ENCODE peak calls at places on chromosome 19, in four cellular contexts. One of them, this sample, is unnamed.

GRCh38 chr19:19064811-19065745 is 1.3 kb downstream of the SLC25A42 start:
- DNase-seq in smooth muscle cell of the brain vasculature: no peak
- DNase-seq in uterus: no peak
- DNase-seq in NCI-H1105: no peak
- DNase-seq in this sample: peak

GRCh38 chr19:30649934-30650614 is 277.9 kb downstream of the ZNF536 start:
- DNase-seq in smooth muscle cell of the brain vasculature: no peak
- DNase-seq in NCI-H1105: peak
- DNase-seq in uterus: no peak
- DNase-seq in this sample: no peak

GRCh38 chr19:29665826-29666633 is 769 bp downstream of the PLEKHF1 start:
- DNase-seq in uterus: peak
- DNase-seq in NCI-H1105: no peak
- DNase-seq in smooth muscle cell of the brain vasculature: no peak
- DNase-seq in this sample: peak

GRCh38 chr19:51372649-51373504 is at the start of gene NKG7:
- DNase-seq in NCI-H1105: no peak
- DNase-seq in smooth muscle cell of the brain vasculature: no peak
- DNase-seq in uterus: no peak
- DNase-seq in this sample: peak

GRCh38 chr19:43743059-43743458 is 11.7 kb downstream of the SMG9 start:
- DNase-seq in uterus: no peak
- DNase-seq in smooth muscle cell of the brain vasculature: no peak
- DNase-seq in NCI-H1105: no peak
- DNase-seq in this sample: no peak

GRCh38 chr19:7783991-7784421 is 21.0 kb downstream of the CLEC4M start:
- DNase-seq in smooth muscle cell of the brain vasculature: no peak
- DNase-seq in NCI-H1105: no peak
- DNase-seq in uterus: no peak
- DNase-seq in this sample: no peak

GRCh38 chr19:956747-957451 is 27.2 kb upstream of the WDR18 start:
- DNase-seq in NCI-H1105: no peak
- DNase-seq in smooth muscle cell of the brain vasculature: no peak
- DNase-seq in uterus: no peak
- DNase-seq in this sample: no peak

GRCh38 chr19:3095375-3096191 is 1.4 kb downstream of the GNA11 start:
- DNase-seq in NCI-H1105: peak
- DNase-seq in smooth muscle cell of the brain vasculature: no peak
- DNase-seq in uterus: no peak
- DNase-seq in this sample: no peak

GRCh38 chr19:45508681-45508930 is 1.3 kb downstream of the VASP start:
- DNase-seq in uterus: no peak
- DNase-seq in smooth muscle cell of the brain vasculature: no peak
- DNase-seq in NCI-H1105: no peak
- DNase-seq in this sample: no peak

GRCh38 chr19:4124638-4125037 is 716 bp upstream of the MAP2K2 start:
- DNase-seq in smooth muscle cell of the brain vasculature: no peak
- DNase-seq in NCI-H1105: no peak
- DNase-seq in uterus: no peak
- DNase-seq in this sample: no peak

GRCh38 chr19:10748924-10749434 is 31.1 kb downstream of the DNM2 start:
- DNase-seq in smooth muscle cell of the brain vasculature: no peak
- DNase-seq in NCI-H1105: no peak
- DNase-seq in uterus: no peak
- DNase-seq in this sample: no peak

GRCh38 chr19:49687566-49688316 is 1.7 kb upstream of the ADM5 start:
- DNase-seq in NCI-H1105: no peak
- DNase-seq in uterus: no peak
- DNase-seq in smooth muscle cell of the brain vasculature: no peak
- DNase-seq in this sample: no peak

This sample was measured in cardiac septum.